ENCODE peak calls at places on chromosomes 2 and 18, in four cellular contexts. One of them, this sample, is unnamed.

GRCh38 chr2:151632993-151633592 is 101.2 kb downstream of the NEB start:
- DNase-seq in NCI-H146: no peak
- DNase-seq in stimulated activated CD4-positive, alpha-beta T cell treated with anti-CD3 and anti-CD28 coated beads, TNF-alpha, amount 100 ng/mL, for 4 hours: no peak
- DNase-seq in RWPE1: no peak
- DNase-seq in this sample: peak

GRCh38 chr2:161136696-161137324 is 23.4 kb upstream of the TANK start:
- DNase-seq in NCI-H146: no peak
- DNase-seq in stimulated activated CD4-positive, alpha-beta T cell treated with anti-CD3 and anti-CD28 coated beads, TNF-alpha, amount 100 ng/mL, for 4 hours: no peak
- DNase-seq in RWPE1: no peak
- DNase-seq in this sample: no peak

GRCh38 chr2:147382322-147382948 is 462.4 kb upstream of the ACVR2A start:
- DNase-seq in NCI-H146: peak
- DNase-seq in stimulated activated CD4-positive, alpha-beta T cell treated with anti-CD3 and anti-CD28 coated beads, TNF-alpha, amount 100 ng/mL, for 4 hours: no peak
- DNase-seq in RWPE1: peak
- DNase-seq in this sample: no peak

GRCh38 chr18:26277374-26277773 is 51.1 kb downstream of the TAF4B start:
- DNase-seq in NCI-H146: no peak
- DNase-seq in stimulated activated CD4-positive, alpha-beta T cell treated with anti-CD3 and anti-CD28 coated beads, TNF-alpha, amount 100 ng/mL, for 4 hours: no peak
- DNase-seq in RWPE1: no peak
- DNase-seq in this sample: no peak

GRCh38 chr2:16644204-16644925 is 21.3 kb downstream of the CYRIA start:
- DNase-seq in NCI-H146: no peak
- DNase-seq in stimulated activated CD4-positive, alpha-beta T cell treated with anti-CD3 and anti-CD28 coated beads, TNF-alpha, amount 100 ng/mL, for 4 hours: no peak
- DNase-seq in RWPE1: no peak
- DNase-seq in this sample: no peak

GRCh38 chr2:62415019-62415431 is 91.0 kb downstream of the TMEM17 start:
- DNase-seq in NCI-H146: no peak
- DNase-seq in stimulated activated CD4-positive, alpha-beta T cell treated with anti-CD3 and anti-CD28 coated beads, TNF-alpha, amount 100 ng/mL, for 4 hours: no peak
- DNase-seq in RWPE1: no peak
- DNase-seq in this sample: no peak

GRCh38 chr2:64548795-64549194 is 24.7 kb downstream of the AFTPH start:
- DNase-seq in NCI-H146: no peak
- DNase-seq in stimulated activated CD4-positive, alpha-beta T cell treated with anti-CD3 and anti-CD28 coated beads, TNF-alpha, amount 100 ng/mL, for 4 hours: no peak
- DNase-seq in RWPE1: no peak
- DNase-seq in this sample: no peak

GRCh38 chr2:235616846-235617245 is 123.0 kb downstream of the AGAP1 start:
- DNase-seq in NCI-H146: no peak
- DNase-seq in stimulated activated CD4-positive, alpha-beta T cell treated with anti-CD3 and anti-CD28 coated beads, TNF-alpha, amount 100 ng/mL, for 4 hours: no peak
- DNase-seq in RWPE1: no peak
- DNase-seq in this sample: no peak

GRCh38 chr2:33207336-33207735 is 260.6 kb downstream of the LTBP1 start:
- DNase-seq in NCI-H146: no peak
- DNase-seq in stimulated activated CD4-positive, alpha-beta T cell treated with anti-CD3 and anti-CD28 coated beads, TNF-alpha, amount 100 ng/mL, for 4 hours: no peak
- DNase-seq in RWPE1: no peak
- DNase-seq in this sample: no peak

GRCh38 chr2:29304399-29304798 is 189.2 kb downstream of the CLIP4 start:
- DNase-seq in NCI-H146: no peak
- DNase-seq in stimulated activated CD4-positive, alpha-beta T cell treated with anti-CD3 and anti-CD28 coated beads, TNF-alpha, amount 100 ng/mL, for 4 hours: no peak
- DNase-seq in RWPE1: peak
- DNase-seq in this sample: no peak

GRCh38 chr2:214781226-214781625 is 28.3 kb downstream of the BARD1 start:
- DNase-seq in NCI-H146: no peak
- DNase-seq in stimulated activated CD4-positive, alpha-beta T cell treated with anti-CD3 and anti-CD28 coated beads, TNF-alpha, amount 100 ng/mL, for 4 hours: no peak
- DNase-seq in RWPE1: no peak
- DNase-seq in this sample: no peak

GRCh38 chr2:20766798-20767644 is 55.9 kb downstream of the LDAH start:
- DNase-seq in NCI-H146: no peak
- DNase-seq in stimulated activated CD4-positive, alpha-beta T cell treated with anti-CD3 and anti-CD28 coated beads, TNF-alpha, amount 100 ng/mL, for 4 hours: no peak
- DNase-seq in RWPE1: no peak
- DNase-seq in this sample: no peak

GRCh38 chr18:36139251-36139650 is 9.6 kb downstream of the ELP2 start:
- DNase-seq in NCI-H146: no peak
- DNase-seq in stimulated activated CD4-positive, alpha-beta T cell treated with anti-CD3 and anti-CD28 coated beads, TNF-alpha, amount 100 ng/mL, for 4 hours: no peak
- DNase-seq in RWPE1: no peak
- DNase-seq in this sample: peak

GRCh38 chr2:129296401-129297343 is 682.8 kb upstream of the RAB6C start:
- DNase-seq in NCI-H146: no peak
- DNase-seq in stimulated activated CD4-positive, alpha-beta T cell treated with anti-CD3 and anti-CD28 coated beads, TNF-alpha, amount 100 ng/mL, for 4 hours: no peak
- DNase-seq in RWPE1: no peak
- DNase-seq in this sample: peak

GRCh38 chr18:1092228-1092627 is 187.6 kb downstream of the ADCYAP1 start:
- DNase-seq in NCI-H146: no peak
- DNase-seq in stimulated activated CD4-positive, alpha-beta T cell treated with anti-CD3 and anti-CD28 coated beads, TNF-alpha, amount 100 ng/mL, for 4 hours: no peak
- DNase-seq in RWPE1: peak
- DNase-seq in this sample: peak

GRCh38 chr2:20436716-20437470 is 10.0 kb upstream of the RHOB start:
- DNase-seq in NCI-H146: no peak
- DNase-seq in stimulated activated CD4-positive, alpha-beta T cell treated with anti-CD3 and anti-CD28 coated beads, TNF-alpha, amount 100 ng/mL, for 4 hours: no peak
- DNase-seq in RWPE1: no peak
- DNase-seq in this sample: no peak

GRCh38 chr2:164757934-164758695 is 83.5 kb downstream of the COBLL1 start:
- DNase-seq in NCI-H146: no peak
- DNase-seq in stimulated activated CD4-positive, alpha-beta T cell treated with anti-CD3 and anti-CD28 coated beads, TNF-alpha, amount 100 ng/mL, for 4 hours: no peak
- DNase-seq in RWPE1: no peak
- DNase-seq in this sample: no peak

GRCh38 chr2:221655279-221655678 is 83.2 kb upstream of the EPHA4 start:
- DNase-seq in NCI-H146: peak
- DNase-seq in stimulated activated CD4-positive, alpha-beta T cell treated with anti-CD3 and anti-CD28 coated beads, TNF-alpha, amount 100 ng/mL, for 4 hours: no peak
- DNase-seq in RWPE1: no peak
- DNase-seq in this sample: no peak

GRCh38 chr2:239274391-239275001 is 126.3 kb downstream of the HDAC4 start:
- DNase-seq in NCI-H146: no peak
- DNase-seq in stimulated activated CD4-positive, alpha-beta T cell treated with anti-CD3 and anti-CD28 coated beads, TNF-alpha, amount 100 ng/mL, for 4 hours: no peak
- DNase-seq in RWPE1: peak
- DNase-seq in this sample: peak

GRCh38 chr2:216775043-216775453 is 79.7 kb upstream of the IGFBP5 start:
- DNase-seq in NCI-H146: peak
- DNase-seq in stimulated activated CD4-positive, alpha-beta T cell treated with anti-CD3 and anti-CD28 coated beads, TNF-alpha, amount 100 ng/mL, for 4 hours: no peak
- DNase-seq in RWPE1: peak
- DNase-seq in this sample: peak

GRCh38 chr2:193581807-193582206 is 1387.1 kb upstream of the TMEFF2 start:
- DNase-seq in NCI-H146: peak
- DNase-seq in stimulated activated CD4-positive, alpha-beta T cell treated with anti-CD3 and anti-CD28 coated beads, TNF-alpha, amount 100 ng/mL, for 4 hours: no peak
- DNase-seq in RWPE1: no peak
- DNase-seq in this sample: no peak

GRCh38 chr18:43934322-43935050 is 657.2 kb upstream of the SYT4 start:
- DNase-seq in NCI-H146: no peak
- DNase-seq in stimulated activated CD4-positive, alpha-beta T cell treated with anti-CD3 and anti-CD28 coated beads, TNF-alpha, amount 100 ng/mL, for 4 hours: no peak
- DNase-seq in RWPE1: no peak
- DNase-seq in this sample: no peak

GRCh38 chr2:180336550-180336949 is 329.5 kb upstream of the CWC22 start:
- DNase-seq in NCI-H146: no peak
- DNase-seq in stimulated activated CD4-positive, alpha-beta T cell treated with anti-CD3 and anti-CD28 coated beads, TNF-alpha, amount 100 ng/mL, for 4 hours: no peak
- DNase-seq in RWPE1: no peak
- DNase-seq in this sample: no peak

GRCh38 chr2:217903859-217904613 is 98.8 kb downstream of the TNS1 start:
- DNase-seq in NCI-H146: no peak
- DNase-seq in stimulated activated CD4-positive, alpha-beta T cell treated with anti-CD3 and anti-CD28 coated beads, TNF-alpha, amount 100 ng/mL, for 4 hours: no peak
- DNase-seq in RWPE1: no peak
- DNase-seq in this sample: peak

GRCh38 chr2:86500325-86500724 is 59.2 kb downstream of the KDM3A start:
- DNase-seq in NCI-H146: no peak
- DNase-seq in stimulated activated CD4-positive, alpha-beta T cell treated with anti-CD3 and anti-CD28 coated beads, TNF-alpha, amount 100 ng/mL, for 4 hours: no peak
- DNase-seq in RWPE1: no peak
- DNase-seq in this sample: peak

GRCh38 chr18:77068890-77069312 is 63.7 kb downstream of the MBP start:
- DNase-seq in NCI-H146: no peak
- DNase-seq in stimulated activated CD4-positive, alpha-beta T cell treated with anti-CD3 and anti-CD28 coated beads, TNF-alpha, amount 100 ng/mL, for 4 hours: no peak
- DNase-seq in RWPE1: no peak
- DNase-seq in this sample: no peak

GRCh38 chr2:237835372-237835771 is 24.1 kb upstream of the RAMP1 start:
- DNase-seq in NCI-H146: no peak
- DNase-seq in stimulated activated CD4-positive, alpha-beta T cell treated with anti-CD3 and anti-CD28 coated beads, TNF-alpha, amount 100 ng/mL, for 4 hours: no peak
- DNase-seq in RWPE1: no peak
- DNase-seq in this sample: no peak

GRCh38 chr18:35968278-35968880 is 4.1 kb upstream of the RMP24 start:
- DNase-seq in NCI-H146: no peak
- DNase-seq in stimulated activated CD4-positive, alpha-beta T cell treated with anti-CD3 and anti-CD28 coated beads, TNF-alpha, amount 100 ng/mL, for 4 hours: no peak
- DNase-seq in RWPE1: no peak
- DNase-seq in this sample: peak

GRCh38 chr2:74005786-74006185 is 21.1 kb downstream of the TET3 start:
- DNase-seq in NCI-H146: no peak
- DNase-seq in stimulated activated CD4-positive, alpha-beta T cell treated with anti-CD3 and anti-CD28 coated beads, TNF-alpha, amount 100 ng/mL, for 4 hours: no peak
- DNase-seq in RWPE1: no peak
- DNase-seq in this sample: no peak

GRCh38 chr2:239344857-239345216 is 56.0 kb downstream of the HDAC4 start:
- DNase-seq in NCI-H146: peak
- DNase-seq in stimulated activated CD4-positive, alpha-beta T cell treated with anti-CD3 and anti-CD28 coated beads, TNF-alpha, amount 100 ng/mL, for 4 hours: no peak
- DNase-seq in RWPE1: no peak
- DNase-seq in this sample: no peak

GRCh38 chr2:236284208-236284607 is 20.0 kb upstream of the ASB18 start:
- DNase-seq in NCI-H146: no peak
- DNase-seq in stimulated activated CD4-positive, alpha-beta T cell treated with anti-CD3 and anti-CD28 coated beads, TNF-alpha, amount 100 ng/mL, for 4 hours: no peak
- DNase-seq in RWPE1: no peak
- DNase-seq in this sample: no peak

GRCh38 chr2:205730701-205731271 is 48.5 kb downstream of the NRP2 start:
- DNase-seq in NCI-H146: no peak
- DNase-seq in stimulated activated CD4-positive, alpha-beta T cell treated with anti-CD3 and anti-CD28 coated beads, TNF-alpha, amount 100 ng/mL, for 4 hours: no peak
- DNase-seq in RWPE1: no peak
- DNase-seq in this sample: no peak

GRCh38 chr2:161436411-161436810 is 20.3 kb downstream of the TBR1 start:
- DNase-seq in NCI-H146: no peak
- DNase-seq in stimulated activated CD4-positive, alpha-beta T cell treated with anti-CD3 and anti-CD28 coated beads, TNF-alpha, amount 100 ng/mL, for 4 hours: no peak
- DNase-seq in RWPE1: peak
- DNase-seq in this sample: no peak

GRCh38 chr2:6946722-6947121 is 29.5 kb downstream of the RNF144A start:
- DNase-seq in NCI-H146: no peak
- DNase-seq in stimulated activated CD4-positive, alpha-beta T cell treated with anti-CD3 and anti-CD28 coated beads, TNF-alpha, amount 100 ng/mL, for 4 hours: no peak
- DNase-seq in RWPE1: peak
- DNase-seq in this sample: no peak

GRCh38 chr2:240508832-240509545 is 48.8 kb downstream of the ANKMY1 start:
- DNase-seq in NCI-H146: no peak
- DNase-seq in stimulated activated CD4-positive, alpha-beta T cell treated with anti-CD3 and anti-CD28 coated beads, TNF-alpha, amount 100 ng/mL, for 4 hours: no peak
- DNase-seq in RWPE1: no peak
- DNase-seq in this sample: no peak

GRCh38 chr2:85255813-85256581 is 71.8 kb downstream of the TGOLN2 start:
- DNase-seq in NCI-H146: no peak
- DNase-seq in stimulated activated CD4-positive, alpha-beta T cell treated with anti-CD3 and anti-CD28 coated beads, TNF-alpha, amount 100 ng/mL, for 4 hours: no peak
- DNase-seq in RWPE1: peak
- DNase-seq in this sample: peak

GRCh38 chr2:10951558-10952414 is 40.1 kb downstream of the KCNF1 start:
- DNase-seq in NCI-H146: no peak
- DNase-seq in stimulated activated CD4-positive, alpha-beta T cell treated with anti-CD3 and anti-CD28 coated beads, TNF-alpha, amount 100 ng/mL, for 4 hours: no peak
- DNase-seq in RWPE1: no peak
- DNase-seq in this sample: no peak

GRCh38 chr2:8402222-8402621 is 279.6 kb upstream of the ID2 start:
- DNase-seq in NCI-H146: no peak
- DNase-seq in stimulated activated CD4-positive, alpha-beta T cell treated with anti-CD3 and anti-CD28 coated beads, TNF-alpha, amount 100 ng/mL, for 4 hours: no peak
- DNase-seq in RWPE1: no peak
- DNase-seq in this sample: no peak

GRCh38 chr2:120863661-120864320 is 128.1 kb downstream of the GLI2 start:
- DNase-seq in NCI-H146: no peak
- DNase-seq in stimulated activated CD4-positive, alpha-beta T cell treated with anti-CD3 and anti-CD28 coated beads, TNF-alpha, amount 100 ng/mL, for 4 hours: no peak
- DNase-seq in RWPE1: peak
- DNase-seq in this sample: no peak

This sample was measured in left kidney.